ENCODE peak calls at places on chromosomes 4 and X, in five cellular contexts. D is endothelial cell of umbilical vein, Z is fibroblast of lung, E is keratinocyte, M is astrocyte. G is an unnamed sample.

GRCh38 chrX:68186552-68187262 is 246.6 kb downstream of the OPHN1 start:
- DNase-seq in D (peak), M (no peak), Z (peak), E (no peak), G (peak)

GRCh38 chrX:144612076-144612475 is 635.2 kb upstream of the SPANXN1 start:
- DNase-seq in E (no peak), M (no peak), D (no peak), Z (no peak), G (no peak)

GRCh38 chrX:110341189-110342035 is 17.2 kb upstream of the RTL9 start:
- DNase-seq in M (peak), Z (peak), D (no peak), E (no peak), G (peak)

GRCh38 chr4:54228563-54229501 is at the start of gene PDGFRA:
- DNase-seq in Z (peak), M (peak), E (no peak), D (no peak), G (no peak)

GRCh38 chrX:43745938-43746721 is 90.0 kb downstream of the MAOA start:
- DNase-seq in E (no peak), D (no peak), M (peak), Z (peak), G (no peak)

GRCh38 chrX:22313757-22314156 is 41.0 kb downstream of the CBLL2 start:
- DNase-seq in Z (no peak), D (peak), E (no peak), M (no peak), G (no peak)

GRCh38 chrX:151458824-151459223 is 61.8 kb downstream of the VMA21 start:
- DNase-seq in D (no peak), E (no peak), Z (peak), M (peak), G (peak)

GRCh38 chr4:88143504-88143903 is 14.9 kb downstream of the ABCG2 start:
- DNase-seq in E (no peak), M (peak), Z (peak), D (peak), G (peak)

GRCh38 chr4:118918388-118918787 is 29.7 kb downstream of the SYNPO2 start:
- DNase-seq in E (no peak), Z (peak), M (peak), D (peak), G (peak)

GRCh38 chrX:123175366-123176122 is 8.5 kb upstream of the GRIA3 start:
- DNase-seq in D (no peak), Z (no peak), M (no peak), E (no peak), G (no peak)

GRCh38 chr4:109026588-109026987 is 263.7 kb upstream of the ETNPPL start:
- DNase-seq in E (no peak), D (peak), M (peak), Z (peak), G (no peak)
- H2AFZ ChIP-seq in E (no peak), D (peak), M (peak), Z (no peak), G (no peak)

GRCh38 chr4:140719693-140720092 is 36.5 kb downstream of the TBC1D9 start:
- DNase-seq in Z (no peak), E (no peak), M (no peak), D (no peak), G (no peak)

GRCh38 chr4:140719022-140719421 is 37.2 kb downstream of the TBC1D9 start:
- DNase-seq in D (peak), Z (peak), E (no peak), M (peak), G (peak)

GRCh38 chr4:140718240-140718639 is 37.9 kb downstream of the TBC1D9 start:
- DNase-seq in Z (peak), E (no peak), M (peak), D (peak), G (no peak)

GRCh38 chr4:140721088-140721421 is 35.1 kb downstream of the TBC1D9 start:
- DNase-seq in M (no peak), Z (no peak), D (no peak), E (no peak), G (no peak)

DNA sequence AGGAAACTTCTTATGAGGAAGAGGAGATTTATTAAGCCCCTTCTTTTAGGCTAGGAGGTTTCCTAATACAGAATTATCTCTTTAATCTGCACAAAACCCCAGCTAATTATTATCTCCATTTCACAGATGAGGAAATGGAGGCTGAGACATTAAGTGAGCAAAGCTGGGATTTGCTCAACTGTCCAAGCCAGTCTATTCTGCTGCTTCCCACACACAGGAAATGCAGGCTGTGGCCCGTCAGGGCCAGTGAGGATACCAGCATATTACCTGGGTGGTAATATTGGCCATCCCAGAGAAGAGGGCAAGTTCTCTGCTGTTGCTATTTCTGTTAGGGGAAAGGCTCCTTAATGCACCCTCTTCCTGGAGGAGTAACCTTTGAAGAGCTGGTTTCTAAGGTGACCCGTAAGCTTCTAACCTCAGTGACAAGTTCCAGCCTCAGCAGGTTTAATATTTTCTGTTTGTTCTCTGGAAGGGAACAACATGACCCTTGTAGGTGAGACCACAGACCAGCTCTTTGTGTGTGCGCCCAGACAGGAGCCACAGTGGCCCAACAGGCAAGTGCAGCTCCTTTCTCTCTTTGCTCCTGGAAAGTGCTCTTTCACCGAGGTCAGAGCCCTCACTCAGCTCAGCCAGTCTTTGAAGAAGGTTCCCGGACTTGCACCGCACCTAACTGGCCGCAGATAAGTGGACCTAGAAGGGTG is 35.6 kb downstream of the TBC1D9 start:
- DNase-seq in D (no peak), Z (no peak), E (no peak), M (no peak), G (peak)
- H2AFZ ChIP-seq in D (no peak), Z (no peak), E (peak), M (no peak), G (no peak)

DNA sequence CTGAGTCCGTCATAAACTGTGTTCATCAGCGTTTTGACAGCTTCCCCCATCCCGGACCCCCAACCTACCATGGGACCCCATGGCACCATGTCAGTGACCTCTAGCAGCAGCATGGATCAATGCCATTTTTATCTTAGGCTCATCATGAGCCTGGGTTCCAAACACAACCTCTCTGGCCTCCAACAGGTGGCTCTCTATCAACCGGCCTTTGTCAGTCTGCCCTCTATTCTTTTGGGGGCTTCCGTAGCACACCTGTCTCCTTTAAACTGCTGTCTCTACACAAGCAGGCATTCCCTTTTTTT is 716 bp upstream of the TMEM150C start:
- DNase-seq in M (no peak), E (no peak), Z (no peak), D (no peak), G (no peak)
- H2AFZ ChIP-seq in M (peak), E (no peak), Z (no peak), D (peak), G (peak)

GRCh38 chr4:25029479-25030282 is 1.1 kb downstream of the LGI2 start:
- DNase-seq in E (no peak), Z (no peak), M (no peak), D (no peak), G (no peak)
- H2AFZ ChIP-seq in E (no peak), Z (no peak), M (peak), D (no peak), G (no peak)

G was measured in trophoblast cell.